ENCODE peak calls at places on chromosome 16, in four cellular contexts. K is neural progenitor cell, G is fibroblast of lung, H is colonic mucosa. L is an unnamed sample.

GRCh38 chr16:11796227-11797165 is 562 bp downstream of the ZC3H7A start:
- DNase-seq in K (peak), G (peak), H (peak), L (peak)

GRCh38 chr16:47732806-47733150 is 271.6 kb downstream of the PHKB start:
- DNase-seq in K (no peak), G (peak), H (no peak), L (peak)

GRCh38 chr16:22314661-22315626 is 17.7 kb downstream of the POLR3E start:
- DNase-seq in K (peak), G (no peak), H (no peak), L (peak)

GRCh38 chr16:72903176-72903575 is 144.8 kb downstream of the ZFHX3 start:
- DNase-seq in K (no peak), G (no peak), H (no peak), L (no peak)

GRCh38 chr16:72961115-72961832 is 86.7 kb downstream of the ZFHX3 start:
- DNase-seq in K (no peak), G (peak), H (no peak), L (no peak)

GRCh38 chr16:79871906-79872305 is 271.4 kb upstream of the MAF start:
- DNase-seq in K (no peak), G (no peak), H (no peak), L (no peak)

GRCh38 chr16:85227924-85228462 is 115.7 kb upstream of the CIBAR2 start:
- DNase-seq in K (peak), G (peak), H (no peak), L (peak)

GRCh38 chr16:82603784-82604411 is 22.9 kb upstream of the CDH13 start:
- DNase-seq in K (peak), G (peak), H (peak), L (peak)

GRCh38 chr16:85006639-85007038 is 4.7 kb downstream of the ZDHHC7 start:
- DNase-seq in K (no peak), G (peak), H (no peak), L (no peak)

GRCh38 chr16:17374668-17375255 is 96.0 kb downstream of the XYLT1 start:
- DNase-seq in K (no peak), G (no peak), H (no peak), L (no peak)

GRCh38 chr16:83840060-83840617 is 32.4 kb downstream of the HSBP1 start:
- DNase-seq in K (no peak), G (no peak), H (no peak), L (peak)

GRCh38 chr16:4123617-4124300 is 7.5 kb upstream of the ADCY9 start:
- DNase-seq in K (no peak), G (peak), H (no peak), L (no peak)

GRCh38 chr16:83619381-83620150 is 188.2 kb upstream of the HSBP1 start:
- DNase-seq in K (no peak), G (no peak), H (no peak), L (no peak)

GRCh38 chr16:19860146-19861030 is 24.3 kb downstream of the GPRC5B start:
- DNase-seq in K (peak), G (peak), H (no peak), L (peak)

GRCh38 chr16:81035398-81035974 is at the start of gene ATMIN:
- DNase-seq in K (peak), G (peak), H (peak), L (peak)
- H3K9ac ChIP-seq in K (peak), G (peak), H (peak), L (peak)

GRCh38 chr16:30670072-30670824 is 12.0 kb downstream of the FBRS start:
- DNase-seq in K (no peak), G (no peak), H (no peak), L (no peak)
- H3K4me3 ChIP-seq in K (no peak), G (no peak), H (no peak), L (no peak)

DNA sequence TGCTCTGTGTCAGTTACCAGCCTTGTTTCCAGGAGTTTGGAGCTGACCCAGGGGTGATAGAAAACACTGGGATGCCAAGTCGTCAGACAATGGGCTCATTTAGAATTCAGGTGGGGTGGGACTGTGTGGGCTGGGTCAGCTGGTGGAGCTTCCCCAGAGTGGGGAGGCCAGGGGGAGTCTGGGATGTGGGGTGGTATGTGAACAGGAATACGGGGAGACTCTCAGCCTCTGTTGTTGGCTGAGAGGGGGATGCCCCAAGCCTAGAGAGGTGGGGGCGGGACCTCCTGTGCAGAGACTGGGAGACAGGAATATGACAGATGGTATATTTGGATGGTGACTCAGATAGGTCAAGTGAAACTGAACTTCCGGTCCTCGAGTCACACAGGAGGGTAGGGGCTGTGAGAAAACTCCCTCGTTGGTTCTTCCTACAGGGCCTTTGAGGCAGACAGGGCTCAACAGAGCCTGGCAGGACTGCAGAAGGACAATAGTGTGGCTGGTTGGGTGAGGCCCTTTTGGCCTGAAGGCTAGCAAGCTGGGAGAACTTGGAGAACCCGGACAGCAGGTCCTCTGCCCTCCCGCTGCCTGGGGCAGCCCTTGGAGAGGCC is 23.7 kb downstream of the CDH1 start:
- DNase-seq in K (no peak), G (no peak), H (no peak), L (no peak)
- H3K9ac ChIP-seq in K (no peak), G (no peak), H (no peak), L (no peak)

GRCh38 chr16:78461496-78461938 is 362.1 kb downstream of the WWOX start:
- DNase-seq in K (no peak), G (peak), H (peak), L (no peak)
- H3K4me3 ChIP-seq in K (no peak), G (no peak), H (no peak), L (no peak)

GRCh38 chr16:66408181-66409048 is 18.7 kb upstream of the BEAN1 start:
- DNase-seq in K (no peak), G (peak), H (peak), L (no peak)
- H3K9ac ChIP-seq in K (no peak), G (no peak), H (no peak), L (no peak)

GRCh38 chr16:89319883-89320716 is 102.6 kb downstream of the ZNF778 start:
- DNase-seq in K (no peak), G (peak), H (no peak), L (no peak)

GRCh38 chr16:89319628-89319882 is 102.1 kb downstream of the ZNF778 start:
- DNase-seq in K (no peak), G (no peak), H (no peak), L (no peak)

GRCh38 chr16:89322381-89323119 is 105.0 kb downstream of the ZNF778 start:
- DNase-seq in K (peak), G (peak), H (no peak), L (peak)

GRCh38 chr16:89318871-89319627 is 101.5 kb downstream of the ZNF778 start:
- DNase-seq in K (no peak), G (no peak), H (no peak), L (no peak)

DNA sequence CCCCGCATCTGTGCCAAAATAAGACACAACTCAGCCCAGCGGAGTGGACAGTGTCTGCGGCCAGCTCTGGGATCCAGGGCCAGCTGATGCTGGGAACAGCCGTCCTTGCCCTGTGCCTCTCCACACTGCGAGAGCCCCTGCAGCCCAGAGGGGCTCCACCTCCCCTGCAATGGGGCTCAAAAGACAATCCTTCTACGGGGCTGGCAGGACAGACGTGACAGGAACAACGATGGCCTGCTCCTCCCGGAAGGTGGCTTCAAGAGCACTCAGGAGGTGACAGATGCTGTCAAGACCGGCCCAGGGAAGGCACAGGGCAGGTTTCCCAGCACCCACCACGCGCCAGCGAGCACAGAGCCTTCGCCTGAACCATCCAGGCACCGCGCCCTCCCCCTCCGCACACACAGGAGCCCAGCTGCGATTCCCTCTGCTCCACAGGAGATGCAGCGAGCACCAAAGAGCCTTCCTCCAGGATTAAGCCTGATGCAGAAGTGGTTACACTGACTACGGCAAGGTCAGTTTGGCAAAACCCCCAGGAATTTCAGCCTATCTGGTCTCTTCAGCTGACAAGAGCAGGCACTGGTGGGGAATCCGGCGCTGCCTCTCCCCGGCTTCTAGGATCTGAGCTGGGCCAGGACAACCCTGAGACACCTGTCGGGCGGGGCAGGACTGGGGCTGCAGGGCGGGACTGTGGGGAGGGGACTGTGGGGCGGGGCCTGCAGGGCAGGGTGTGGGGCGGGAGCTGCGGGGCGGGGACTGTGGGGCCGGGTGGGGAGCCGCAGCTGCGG is 103.4 kb downstream of the ZNF778 start:
- DNase-seq in K (peak), G (peak), H (peak), L (peak)
- H3K4me3 ChIP-seq in K (no peak), G (no peak), H (no peak), L (no peak)

GRCh38 chr16:87464691-87465300 is 28.0 kb downstream of the ZCCHC14 start:
- DNase-seq in K (no peak), G (peak), H (peak), L (no peak)
- H3K9ac ChIP-seq in K (no peak), G (peak), H (no peak), L (no peak)

GRCh38 chr16:9680021-9680655 is 502.1 kb downstream of the GRIN2A start:
- DNase-seq in K (no peak), G (no peak), H (no peak), L (no peak)
- H3K4me3 ChIP-seq in K (no peak), G (no peak), H (no peak), L (no peak)

L was measured in endodermal cell.